ENCODE peak calls at places on chromosomes 4 and X, in five cellular contexts. O is left ventricle myocardium inferior, S is tibial nerve, Y is H9, Q is right lobe of liver. K is an unnamed sample.

GRCh38 chr4:166481014-166481507 is 608.0 kb downstream of the TLL1 start:
- DNase-seq in O (no peak), S (no peak), Y (no peak), Q (no peak), K (no peak)

GRCh38 chrX:42220083-42220482 is 296.7 kb upstream of the CASK start:
- DNase-seq in O (no peak), S (no peak), Y (no peak), Q (no peak), K (no peak)

GRCh38 chr4:108703966-108704365 is 53.6 kb downstream of the OSTC start:
- DNase-seq in O (no peak), S (no peak), Y (no peak), Q (no peak), K (no peak)

GRCh38 chr4:48543796-48544195 is 53.7 kb downstream of the ZAR1 start:
- DNase-seq in O (no peak), S (no peak), Y (no peak), Q (no peak), K (no peak)

GRCh38 chr4:38231626-38232025 is 271.4 kb downstream of the PTTG2 start:
- DNase-seq in O (no peak), S (no peak), Y (no peak), Q (no peak), K (no peak)

GRCh38 chr4:88054909-88055308 is 47.5 kb downstream of the PKD2 start:
- DNase-seq in O (no peak), S (peak), Y (peak), Q (peak), K (no peak)

GRCh38 chr4:36489798-36490197 is 208.4 kb downstream of the DTHD1 start:
- DNase-seq in O (no peak), S (no peak), Y (no peak), Q (no peak), K (no peak)

GRCh38 chr4:113707013-113707412 is 54.5 kb downstream of the CAMK2D start:
- DNase-seq in O (no peak), S (no peak), Y (no peak), Q (no peak), K (no peak)

GRCh38 chr4:1596393-1596792 is 87.7 kb downstream of the FAM53A start:
- DNase-seq in O (no peak), S (no peak), Y (no peak), Q (peak), K (no peak)

GRCh38 chr4:103451341-103451740 is 253.2 kb upstream of the CENPE start:
- DNase-seq in O (no peak), S (no peak), Y (no peak), Q (no peak), K (no peak)

GRCh38 chr4:20028694-20029093 is 223.0 kb upstream of the SLIT2 start:
- DNase-seq in O (no peak), S (no peak), Y (no peak), Q (no peak), K (no peak)

GRCh38 chr4:47143261-47143660 is 111.9 kb downstream of the GABRB1 start:
- DNase-seq in O (no peak), S (no peak), Y (no peak), Q (no peak), K (no peak)

GRCh38 chrX:71144651-71145050 is at the start of gene NLGN3:
- DNase-seq in O (no peak), S (no peak), Y (no peak), Q (no peak), K (no peak)

DNA sequence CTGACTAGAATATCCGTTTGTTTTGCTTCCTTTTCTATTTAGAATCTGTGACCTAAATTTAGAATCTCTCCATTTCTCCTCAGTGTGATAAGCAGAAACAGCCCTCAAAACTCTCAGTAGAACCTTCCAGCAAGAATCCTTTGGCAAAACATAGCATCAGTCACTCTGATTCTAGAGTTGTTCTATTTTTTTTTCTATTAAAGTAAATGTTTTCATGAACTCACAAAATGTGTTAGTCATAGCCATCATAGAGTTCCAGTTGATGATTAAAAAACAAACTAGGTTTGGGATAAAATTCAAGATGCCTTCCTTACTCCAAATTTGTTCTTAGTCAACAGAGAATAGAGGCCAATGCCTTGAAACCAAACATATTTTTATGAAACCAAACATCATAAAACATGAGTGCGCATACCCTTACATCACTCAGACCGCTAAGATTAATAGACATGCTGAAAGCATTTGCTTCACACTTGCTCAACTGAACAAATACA is 13.2 kb upstream of the C1QTNF7 start:
- DNase-seq in O (no peak), S (no peak), Y (no peak), Q (no peak), K (no peak)
- TF ChIP-seq CTCF in O (no peak), S (no peak), Y (no peak), Q (no peak), K (no peak)

GRCh38 chr4:41646862-41647261 is 101.7 kb downstream of the PHOX2B start:
- DNase-seq in O (no peak), S (no peak), Y (no peak), Q (no peak), K (no peak)

GRCh38 chr4:41644915-41645295 is 103.6 kb downstream of the PHOX2B start:
- DNase-seq in O (no peak), S (no peak), Y (no peak), Q (no peak), K (no peak)

GRCh38 chr4:41645716-41646115 is 102.8 kb downstream of the PHOX2B start:
- DNase-seq in O (no peak), S (no peak), Y (no peak), Q (no peak), K (no peak)

GRCh38 chr4:41647368-41647767 is 101.2 kb downstream of the PHOX2B start:
- DNase-seq in O (no peak), S (no peak), Y (no peak), Q (no peak), K (no peak)

GRCh38 chr4:41644288-41644914 is 104.1 kb downstream of the PHOX2B start:
- DNase-seq in O (peak), S (peak), Y (peak), Q (peak), K (peak)
- TF ChIP-seq CTCF in O (peak), S (peak), Y (peak), Q (peak), K (peak)

GRCh38 chrX:35890699-35891098 is 28.8 kb upstream of the CFAP47 start:
- DNase-seq in O (no peak), S (no peak), Y (peak), Q (no peak), K (peak)
- TF ChIP-seq CTCF in O (peak), S (peak), Y (peak), Q (peak), K (peak)

DNA sequence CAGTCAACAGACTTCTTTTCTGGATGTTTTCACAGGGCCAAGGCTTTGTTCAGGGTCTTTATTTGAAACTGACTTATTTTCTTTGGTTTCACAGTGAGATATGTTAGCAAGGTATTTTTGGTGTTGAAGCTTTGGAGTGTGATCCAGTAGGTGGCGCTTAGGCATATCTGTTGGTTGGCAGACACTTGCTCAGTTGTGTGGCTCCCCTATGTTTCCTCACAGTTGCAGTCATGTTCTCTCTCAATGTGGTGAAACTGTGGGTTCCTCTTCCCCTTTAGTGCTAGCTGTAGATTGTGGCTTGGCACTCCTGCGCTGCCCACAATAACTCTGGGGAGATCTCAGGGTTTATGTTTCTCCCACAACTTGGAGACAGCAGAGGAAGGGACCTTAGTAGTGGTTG is 460.8 kb downstream of the SLITRK2 start:
- DNase-seq in O (no peak), S (no peak), Y (peak), Q (no peak), K (no peak)
- TF ChIP-seq CTCF in O (no peak), S (no peak), Y (peak), Q (peak), K (no peak)

DNA sequence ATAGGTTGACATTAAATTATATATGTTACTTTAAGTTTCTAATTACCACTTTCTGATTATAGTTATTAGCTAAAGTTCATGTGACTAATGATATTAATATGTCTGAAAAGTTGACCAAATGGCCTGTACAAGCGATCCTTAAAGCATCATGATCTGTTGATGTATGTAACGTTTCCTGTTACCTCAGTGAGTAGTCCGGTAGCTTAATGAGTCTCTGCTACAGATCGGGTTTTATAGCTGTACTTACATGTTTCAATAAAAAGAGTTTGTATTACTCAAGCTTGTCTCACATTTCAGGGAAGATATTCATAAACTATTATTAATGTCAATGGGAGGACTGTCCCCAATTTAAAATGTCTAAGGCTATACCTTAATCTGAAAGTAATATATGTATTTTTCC is 246.3 kb downstream of the PPP3CA start:
- DNase-seq in O (no peak), S (no peak), Y (no peak), Q (no peak), K (no peak)
- TF ChIP-seq CTCF in O (no peak), S (no peak), Y (no peak), Q (no peak), K (no peak)

DNA sequence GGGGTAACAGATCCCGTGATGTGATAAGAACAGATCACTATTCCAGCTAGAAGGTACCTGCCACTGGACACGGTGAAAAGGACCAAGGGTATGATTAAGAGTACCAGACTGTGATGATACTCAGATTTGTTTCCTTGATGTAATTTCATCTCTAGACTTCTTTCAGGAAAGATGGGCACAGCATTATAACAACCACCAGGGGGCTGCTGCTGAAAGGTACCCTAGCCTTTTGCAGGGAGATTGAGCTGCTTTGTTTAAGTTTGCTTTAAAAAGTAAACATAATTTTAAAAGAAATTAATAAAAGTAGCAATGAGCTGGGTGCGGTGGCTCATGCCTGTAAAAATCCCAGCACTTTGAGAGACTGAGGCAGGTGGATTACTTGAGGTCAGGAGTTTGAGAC is 145.4 kb downstream of the EMCN start:
- DNase-seq in O (no peak), S (no peak), Y (no peak), Q (no peak), K (no peak)
- TF ChIP-seq CTCF in O (peak), S (no peak), Y (peak), Q (no peak), K (no peak)

GRCh38 chr4:92303621-92304027 is at the start of gene GRID2:
- DNase-seq in O (no peak), S (no peak), Y (peak), Q (no peak), K (no peak)
- TF ChIP-seq CTCF in O (peak), S (no peak), Y (peak), Q (no peak), K (no peak)

GRCh38 chr4:74969507-74970474 is 36.9 kb downstream of the PARM1 start:
- DNase-seq in O (peak), S (no peak), Y (peak), Q (no peak), K (no peak)
- TF ChIP-seq CTCF in O (peak), S (no peak), Y (peak), Q (no peak), K (no peak)

DNA sequence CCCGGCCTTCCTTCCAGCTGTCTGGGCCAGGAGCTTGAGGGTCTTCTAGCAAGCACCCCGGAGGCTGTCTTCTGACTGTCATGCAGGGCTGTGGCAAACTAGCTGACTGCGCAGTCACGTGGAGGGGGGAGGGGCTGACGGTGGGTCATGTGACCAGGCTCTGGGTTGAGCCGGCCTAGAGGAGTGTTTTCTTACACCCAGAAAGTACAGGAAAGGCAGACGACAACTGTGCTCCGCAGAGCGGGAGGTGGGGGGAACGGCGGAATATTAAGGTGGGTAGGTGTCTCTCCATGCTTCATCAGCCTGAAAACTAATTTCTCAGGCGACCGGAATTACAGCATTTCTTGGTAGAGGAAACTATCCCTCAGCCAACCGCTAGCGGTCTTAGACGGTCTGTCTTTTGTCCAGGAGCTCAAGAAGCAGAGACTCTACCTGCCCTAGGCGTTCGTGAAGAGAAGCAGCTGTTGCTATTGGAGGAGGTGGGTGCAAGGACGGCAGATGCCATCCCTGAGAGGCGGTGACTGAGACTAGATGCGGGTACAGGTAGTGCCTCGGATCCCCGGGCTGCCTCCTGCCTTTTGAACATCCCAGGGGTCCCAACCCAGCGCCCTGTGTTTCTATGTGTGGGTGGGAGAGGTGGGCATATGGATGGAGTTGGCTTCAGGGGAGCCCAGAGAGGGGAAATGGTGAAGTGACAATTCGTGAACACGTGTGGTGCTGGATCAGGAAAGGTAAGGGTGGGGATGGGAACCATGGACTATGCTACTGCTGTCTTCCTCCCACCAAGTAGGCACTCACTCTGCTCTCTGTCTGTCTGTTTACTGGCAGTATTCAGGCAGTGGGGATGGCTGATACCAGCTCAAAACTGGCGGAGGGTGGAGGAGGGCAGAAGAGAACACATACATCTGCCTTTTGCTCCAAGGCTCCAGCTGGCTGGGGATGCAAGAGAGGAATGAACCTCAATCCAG is 8.8 kb downstream of the GPRASP1 start:
- DNase-seq in O (peak), S (peak), Y (peak), Q (peak), K (peak)
- TF ChIP-seq CTCF in O (peak), S (no peak), Y (peak), Q (peak), K (no peak)

K was measured in lung.